ENCODE peak calls at places on chromosome 10, in six cellular contexts. F is skeletal muscle cell; W is activated T-cell treated with anti-CD3 and anti-CD28 coated beads, Interleukin-2, amount 50 U/mL, for 72 hours; Y is effector memory CD8-positive, alpha-beta T cell; T is stimulated activated CD4-positive, alpha-beta T cell treated with anti-CD3 and anti-CD28 coated beads, TNF-alpha, amount 100 ng/mL, for 4 hours; Z is fibroblast of mammary gland. L is an unnamed sample.
A peak's percentile ranks its signal among the peaks of the same experiment; 100 is the strongest.

GRCh38 chr10:46020871-46021553 is 9.4 kb downstream of the NCOA4 start:
- DNase-seq in Y (no peak), W (no peak), Z (peak; percentile 89), T (no peak), F (peak; percentile 79), L (no peak)

GRCh38 chr10:46285300-46285699 is 1.5 kb upstream of the ANTXRL start:
- DNase-seq in F (no peak), Y (no peak), Z (no peak), W (no peak), T (no peak), L (no peak)

GRCh38 chr10:94500063-94500462 is 45.5 kb upstream of the HELLS start:
- DNase-seq in W (no peak), Y (no peak), T (no peak), F (no peak), Z (peak; percentile 12), L (no peak)

GRCh38 chr10:75452997-75453396 is 21.6 kb downstream of the LRMDA start:
- DNase-seq in T (no peak), Y (no peak), F (no peak), W (no peak), Z (no peak), L (no peak)

GRCh38 chr10:133275683-133276092 is 980 bp downstream of the ADAM8 start:
- DNase-seq in Y (peak; percentile 39), F (no peak), T (no peak), Z (no peak), W (peak; percentile 68), L (no peak)

GRCh38 chr10:132152896-132153580 is 33.7 kb upstream of the DPYSL4 start:
- DNase-seq in Z (no peak), F (no peak), T (no peak), Y (no peak), W (no peak), L (no peak)

GRCh38 chr10:77160679-77161078 is 476.9 kb downstream of the KCNMA1 start:
- DNase-seq in W (no peak), Y (no peak), T (no peak), Z (peak; percentile 98), F (peak; percentile 84), L (no peak)

GRCh38 chr10:90592903-90593302 is 264.9 kb downstream of the HTR7 start:
- DNase-seq in Y (no peak), T (no peak), F (peak; percentile 41), Z (peak; percentile 70), W (peak; percentile 3), L (no peak)

GRCh38 chr10:132297521-132297920 is 10.2 kb downstream of the STK32C start:
- DNase-seq in Y (no peak), Z (no peak), W (no peak), F (no peak), T (no peak), L (no peak)

GRCh38 chr10:76209135-76209534 is 777.7 kb downstream of the LRMDA start:
- DNase-seq in T (no peak), W (no peak), Y (no peak), Z (peak; percentile 78), F (no peak), L (no peak)

GRCh38 chr10:5603848-5604170 is 62.6 kb downstream of the ASB13 start:
- DNase-seq in F (no peak), Z (no peak), Y (no peak), W (no peak), T (no peak), L (no peak)

GRCh38 chr10:3533296-3533695 is 251.7 kb downstream of the KLF6 start:
- DNase-seq in Z (no peak), T (no peak), W (no peak), Y (no peak), F (no peak), L (no peak)

GRCh38 chr10:70132098-70133029 is at the start of gene AIFM2:
- DNase-seq in Y (peak; percentile 27), W (peak; percentile 73), T (no peak), F (no peak), Z (peak; percentile 63), L (no peak)

GRCh38 chr10:125928928-125929585 is 32.7 kb downstream of the FANK1 start:
- DNase-seq in Z (no peak), Y (no peak), F (no peak), W (no peak), T (no peak), L (no peak)

GRCh38 chr10:60978287-60979115 is 34.5 kb upstream of the RHOBTB1 start:
- DNase-seq in Y (no peak), T (no peak), W (no peak), F (no peak), Z (peak; percentile 48), L (no peak)

GRCh38 chr10:17758896-17759295 is 6.9 kb downstream of the TMEM236 start:
- DNase-seq in Z (no peak), W (no peak), F (no peak), Y (no peak), T (no peak), L (no peak)

GRCh38 chr10:21509391-21510217 is 15.9 kb downstream of the SKIDA1 start:
- DNase-seq in F (no peak), T (no peak), Y (no peak), Z (no peak), W (no peak), L (no peak)

GRCh38 chr10:72846225-72846624 is 47.3 kb upstream of the OIT3 start:
- DNase-seq in Z (peak; percentile 89), W (no peak), F (peak; percentile 57), Y (no peak), T (no peak), L (no peak)

GRCh38 chr10:73865459-73866442 is 8.6 kb downstream of the CAMK2G start:
- DNase-seq in T (no peak), Y (no peak), W (peak; percentile 65), F (no peak), Z (no peak), L (no peak)

GRCh38 chr10:71598673-71599072 is 120.9 kb downstream of the C10orf105 start:
- DNase-seq in T (no peak), Y (no peak), F (no peak), W (no peak), Z (peak; percentile 86), L (no peak)

GRCh38 chr10:110918269-110918632 is 729 bp downstream of the BBIP1 start:
- DNase-seq in Y (no peak), W (no peak), Z (peak; percentile 92), T (peak; percentile 62), F (peak; percentile 88), L (peak; percentile 97)

GRCh38 chr10:104054430-104054829 is 31.2 kb downstream of the COL17A1 start:
- DNase-seq in T (no peak), Y (no peak), F (no peak), W (no peak), Z (peak; percentile 71), L (no peak)

GRCh38 chr10:113026679-113027078 is 76.6 kb downstream of the TCF7L2 start:
- DNase-seq in W (no peak), F (peak; percentile 59), T (no peak), Z (peak; percentile 79), Y (no peak), L (no peak)

GRCh38 chr10:89414879-89415821 is 782 bp downstream of the IFIT5 start:
- DNase-seq in F (no peak), Z (peak; percentile 40), Y (peak; percentile 21), T (peak; percentile 12), W (peak; percentile 45), L (no peak)

GRCh38 chr10:49360271-49361177 is 35.4 kb downstream of the DRGX start:
- DNase-seq in W (no peak), F (no peak), Z (no peak), Y (no peak), T (no peak), L (peak; percentile 56)

GRCh38 chr10:69618746-69619145 is 11.3 kb upstream of the FAM241B start:
- DNase-seq in T (no peak), Y (no peak), F (no peak), W (no peak), Z (no peak), L (no peak)

GRCh38 chr10:14327535-14327934 is 3.2 kb downstream of the FRMD4A start:
- DNase-seq in W (no peak), Z (no peak), F (no peak), T (no peak), Y (no peak), L (no peak)

GRCh38 chr10:21398549-21399345 is 126.7 kb downstream of the SKIDA1 start:
- DNase-seq in F (no peak), T (no peak), Z (peak; percentile 62), Y (no peak), W (no peak), L (no peak)

GRCh38 chr10:104309980-104310978 is 28.0 kb downstream of the ITPRIP start:
- DNase-seq in Y (no peak), F (peak; percentile 80), W (no peak), T (no peak), Z (peak; percentile 97), L (no peak)

GRCh38 chr10:23453465-23453864 is 14.6 kb downstream of the OTUD1 start:
- DNase-seq in Z (no peak), F (no peak), T (no peak), Y (no peak), W (no peak), L (no peak)

GRCh38 chr10:108562105-108562504 is 1361.2 kb downstream of the XPNPEP1 start:
- DNase-seq in Z (no peak), W (no peak), F (no peak), T (no peak), Y (no peak), L (no peak)